ENCODE peak calls at places on chromosomes 5 and 9, in eight cellular contexts. One of them, this sample, is unnamed.

GRCh38 chr5:132294728-132295504 is 722 bp downstream of the SLC22A4 start:
- DNase-seq in spleen: peak; percentile 92
- DNase-seq in HCT116: peak; percentile 27
- DNase-seq in transverse colon: peak; percentile 80
- DNase-seq in sigmoid colon: peak; percentile 82
- DNase-seq in suprapubic skin: no peak
- DNase-seq in GM12891: no peak
- DNase-seq in H1: no peak
- DNase-seq in this sample: no peak

GRCh38 chr5:164504141-164504772 is 998.8 kb downstream of the MAT2B start:
- DNase-seq in spleen: no peak
- DNase-seq in HCT116: peak; percentile 4
- DNase-seq in transverse colon: peak; percentile 15
- DNase-seq in sigmoid colon: no peak
- DNase-seq in suprapubic skin: no peak
- DNase-seq in GM12891: peak; percentile 1
- DNase-seq in H1: no peak
- DNase-seq in this sample: peak; percentile 0

GRCh38 chr5:153513171-153513570 is 22.7 kb downstream of the GRIA1 start:
- DNase-seq in spleen: no peak
- DNase-seq in HCT116: no peak
- DNase-seq in transverse colon: no peak
- DNase-seq in sigmoid colon: no peak
- DNase-seq in suprapubic skin: no peak
- DNase-seq in GM12891: no peak
- DNase-seq in H1: no peak
- DNase-seq in this sample: no peak

GRCh38 chr9:132357764-132358163 is 3.0 kb upstream of the SETX start:
- DNase-seq in spleen: no peak
- DNase-seq in HCT116: no peak
- DNase-seq in transverse colon: no peak
- DNase-seq in sigmoid colon: no peak
- DNase-seq in suprapubic skin: no peak
- DNase-seq in GM12891: no peak
- DNase-seq in H1: no peak
- DNase-seq in this sample: no peak

GRCh38 chr5:149760700-149761187 is 30.6 kb downstream of the PPARGC1B start:
- DNase-seq in spleen: peak; percentile 18
- DNase-seq in HCT116: no peak
- DNase-seq in transverse colon: no peak
- DNase-seq in sigmoid colon: no peak
- DNase-seq in suprapubic skin: no peak
- DNase-seq in GM12891: no peak
- DNase-seq in H1: no peak
- DNase-seq in this sample: no peak

GRCh38 chr9:110255417-110256141 is 728 bp downstream of the TXN start:
- DNase-seq in spleen: peak; percentile 93
- DNase-seq in HCT116: no peak
- DNase-seq in transverse colon: peak; percentile 78
- DNase-seq in sigmoid colon: peak; percentile 82
- DNase-seq in suprapubic skin: peak; percentile 88
- DNase-seq in GM12891: peak; percentile 21
- DNase-seq in H1: no peak
- DNase-seq in this sample: peak; percentile 34

GRCh38 chr9:108836319-108836718 is 19.5 kb downstream of the ACTL7B start:
- DNase-seq in spleen: no peak
- DNase-seq in HCT116: no peak
- DNase-seq in transverse colon: no peak
- DNase-seq in sigmoid colon: no peak
- DNase-seq in suprapubic skin: no peak
- DNase-seq in GM12891: no peak
- DNase-seq in H1: no peak
- DNase-seq in this sample: no peak

GRCh38 chr5:158858011-158858410 is 241.7 kb downstream of the EBF1 start:
- DNase-seq in spleen: no peak
- DNase-seq in HCT116: no peak
- DNase-seq in transverse colon: no peak
- DNase-seq in sigmoid colon: no peak
- DNase-seq in suprapubic skin: no peak
- DNase-seq in GM12891: no peak
- DNase-seq in H1: no peak
- DNase-seq in this sample: no peak

GRCh38 chr5:134769206-134769605 is 10.6 kb downstream of the DDX46 start:
- DNase-seq in spleen: no peak
- DNase-seq in HCT116: no peak
- DNase-seq in transverse colon: no peak
- DNase-seq in sigmoid colon: no peak
- DNase-seq in suprapubic skin: no peak
- DNase-seq in GM12891: no peak
- DNase-seq in H1: no peak
- DNase-seq in this sample: no peak

GRCh38 chr5:128825826-128826225 is 139.5 kb upstream of the SLC27A6 start:
- DNase-seq in spleen: no peak
- DNase-seq in HCT116: no peak
- DNase-seq in transverse colon: no peak
- DNase-seq in sigmoid colon: no peak
- DNase-seq in suprapubic skin: no peak
- DNase-seq in GM12891: no peak
- DNase-seq in H1: no peak
- DNase-seq in this sample: no peak

GRCh38 chr9:134474058-134474370 is 147.8 kb downstream of the RXRA start:
- DNase-seq in spleen: no peak
- DNase-seq in HCT116: no peak
- DNase-seq in transverse colon: no peak
- DNase-seq in sigmoid colon: no peak
- DNase-seq in suprapubic skin: no peak
- DNase-seq in GM12891: no peak
- DNase-seq in H1: no peak
- DNase-seq in this sample: no peak

GRCh38 chr9:134474656-134475050 is 148.4 kb downstream of the RXRA start:
- DNase-seq in spleen: no peak
- DNase-seq in HCT116: no peak
- DNase-seq in transverse colon: no peak
- DNase-seq in sigmoid colon: no peak
- DNase-seq in suprapubic skin: no peak
- DNase-seq in GM12891: no peak
- DNase-seq in H1: no peak
- DNase-seq in this sample: no peak

GRCh38 chr9:134476256-134476941 is 150.1 kb downstream of the RXRA start:
- DNase-seq in spleen: no peak
- DNase-seq in HCT116: no peak
- DNase-seq in transverse colon: no peak
- DNase-seq in sigmoid colon: no peak
- DNase-seq in suprapubic skin: no peak
- DNase-seq in GM12891: no peak
- DNase-seq in H1: no peak
- DNase-seq in this sample: no peak

GRCh38 chr9:134473353-134474057 is 147.2 kb downstream of the RXRA start:
- DNase-seq in spleen: no peak
- DNase-seq in HCT116: no peak
- DNase-seq in transverse colon: no peak
- DNase-seq in sigmoid colon: no peak
- DNase-seq in suprapubic skin: no peak
- DNase-seq in GM12891: no peak
- DNase-seq in H1: no peak
- DNase-seq in this sample: no peak

GRCh38 chr9:134475051-134475790 is 149.0 kb downstream of the RXRA start:
- DNase-seq in spleen: peak; percentile 89
- DNase-seq in HCT116: no peak
- DNase-seq in transverse colon: peak; percentile 63
- DNase-seq in sigmoid colon: peak; percentile 90
- DNase-seq in suprapubic skin: peak; percentile 88
- DNase-seq in GM12891: no peak
- DNase-seq in H1: no peak
- DNase-seq in this sample: no peak
- TF ChIP-seq POLR2AphosphoS5 in spleen: peak; percentile 77
- TF ChIP-seq POLR2AphosphoS5 in HCT116: no peak
- TF ChIP-seq POLR2AphosphoS5 in transverse colon: no peak
- TF ChIP-seq POLR2AphosphoS5 in sigmoid colon: no peak
- TF ChIP-seq POLR2AphosphoS5 in suprapubic skin: no peak
- TF ChIP-seq POLR2AphosphoS5 in GM12891: no peak
- TF ChIP-seq POLR2AphosphoS5 in H1: no peak
- TF ChIP-seq POLR2AphosphoS5 in this sample: no peak

DNA sequence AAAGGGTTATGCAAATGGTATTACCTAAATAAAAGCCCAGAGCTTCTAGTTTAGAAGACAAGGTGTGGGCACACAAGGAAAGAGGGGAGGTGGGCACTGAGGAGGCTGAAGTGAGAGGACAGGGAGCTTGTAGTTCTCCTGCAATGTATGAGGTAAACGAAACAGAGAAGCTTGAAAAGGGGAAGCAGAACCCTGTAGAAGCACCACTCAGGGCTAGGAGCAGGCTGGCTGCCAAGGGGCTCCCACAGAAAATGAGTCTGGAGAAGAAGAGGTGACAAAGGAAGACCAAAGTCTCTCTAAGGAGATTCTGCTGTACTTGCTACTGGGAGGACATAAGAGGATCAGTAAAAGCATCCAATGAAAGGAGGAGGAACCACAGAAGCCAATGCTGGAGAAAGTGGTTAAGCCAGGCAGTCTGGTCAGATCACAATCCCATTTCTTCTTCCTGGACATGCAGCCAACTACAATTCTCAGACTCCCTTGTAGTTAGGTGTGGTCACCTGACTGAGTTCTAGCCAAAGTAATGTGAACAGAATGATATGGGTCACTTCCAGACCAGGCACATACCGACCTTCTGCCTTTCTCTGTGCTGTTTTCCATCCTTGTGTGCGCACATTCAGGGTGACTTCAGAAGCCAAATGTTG is 174.5 kb upstream of the MAP3K1 start:
- DNase-seq in spleen: peak; percentile 77
- DNase-seq in HCT116: no peak
- DNase-seq in transverse colon: peak; percentile 56
- DNase-seq in sigmoid colon: peak; percentile 69
- DNase-seq in suprapubic skin: no peak
- DNase-seq in GM12891: no peak
- DNase-seq in H1: no peak
- DNase-seq in this sample: no peak
- TF ChIP-seq POLR2AphosphoS5 in spleen: no peak
- TF ChIP-seq POLR2AphosphoS5 in HCT116: no peak
- TF ChIP-seq POLR2AphosphoS5 in transverse colon: no peak
- TF ChIP-seq POLR2AphosphoS5 in sigmoid colon: no peak
- TF ChIP-seq POLR2AphosphoS5 in suprapubic skin: no peak
- TF ChIP-seq POLR2AphosphoS5 in GM12891: no peak
- TF ChIP-seq POLR2AphosphoS5 in H1: no peak
- TF ChIP-seq POLR2AphosphoS5 in this sample: no peak

GRCh38 chr9:124613849-124614248 is 106.7 kb upstream of the NR5A1 start:
- DNase-seq in spleen: no peak
- DNase-seq in HCT116: no peak
- DNase-seq in transverse colon: no peak
- DNase-seq in sigmoid colon: no peak
- DNase-seq in suprapubic skin: no peak
- DNase-seq in GM12891: no peak
- DNase-seq in H1: no peak
- DNase-seq in this sample: no peak

GRCh38 chr9:124615100-124615742 is 108.0 kb upstream of the NR5A1 start:
- DNase-seq in spleen: no peak
- DNase-seq in HCT116: no peak
- DNase-seq in transverse colon: no peak
- DNase-seq in sigmoid colon: no peak
- DNase-seq in suprapubic skin: no peak
- DNase-seq in GM12891: no peak
- DNase-seq in H1: no peak
- DNase-seq in this sample: no peak

GRCh38 chr9:124618476-124618875 is 111.3 kb upstream of the NR5A1 start:
- DNase-seq in spleen: no peak
- DNase-seq in HCT116: no peak
- DNase-seq in transverse colon: no peak
- DNase-seq in sigmoid colon: no peak
- DNase-seq in suprapubic skin: no peak
- DNase-seq in GM12891: no peak
- DNase-seq in H1: no peak
- DNase-seq in this sample: no peak

GRCh38 chr9:124616961-124617360 is 109.8 kb upstream of the NR5A1 start:
- DNase-seq in spleen: no peak
- DNase-seq in HCT116: no peak
- DNase-seq in transverse colon: no peak
- DNase-seq in sigmoid colon: no peak
- DNase-seq in suprapubic skin: no peak
- DNase-seq in GM12891: no peak
- DNase-seq in H1: no peak
- DNase-seq in this sample: no peak

DNA sequence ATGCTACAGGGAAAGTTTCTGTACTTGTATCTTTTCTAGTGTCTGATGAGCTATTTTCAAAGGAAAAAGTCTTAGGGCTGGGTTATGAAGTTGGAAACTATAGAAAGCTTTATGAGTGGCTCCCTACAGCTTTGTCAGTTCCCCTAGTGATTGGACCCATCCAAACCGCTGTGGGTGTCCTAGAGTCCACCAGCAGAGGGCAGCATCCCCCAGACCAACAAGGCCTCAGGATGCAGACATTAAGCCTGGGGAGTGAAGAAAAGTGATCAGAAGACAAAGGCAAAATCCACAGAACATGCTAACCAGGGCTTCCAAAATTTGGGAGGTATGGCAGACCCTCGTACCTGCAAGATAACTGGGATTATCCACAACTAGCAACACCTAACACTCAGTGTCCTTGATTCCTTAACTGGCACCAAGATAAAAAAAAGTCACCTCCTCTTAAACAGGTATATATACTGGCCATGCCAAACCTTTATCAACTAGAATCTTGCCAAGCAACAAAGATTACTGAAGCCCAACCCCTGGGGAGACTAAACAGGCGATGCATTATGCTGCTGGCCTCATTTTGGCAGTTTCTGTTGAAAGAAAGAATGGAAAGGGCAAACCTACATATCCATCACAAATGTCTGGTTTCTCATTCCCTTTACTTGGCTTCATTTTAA is 110.4 kb upstream of the NR5A1 start:
- DNase-seq in spleen: peak; percentile 85
- DNase-seq in HCT116: peak; percentile 68
- DNase-seq in transverse colon: peak; percentile 83
- DNase-seq in sigmoid colon: peak; percentile 85
- DNase-seq in suprapubic skin: peak; percentile 81
- DNase-seq in GM12891: peak; percentile 38
- DNase-seq in H1: peak; percentile 58
- DNase-seq in this sample: peak; percentile 37
- TF ChIP-seq POLR2AphosphoS5 in spleen: no peak
- TF ChIP-seq POLR2AphosphoS5 in HCT116: no peak
- TF ChIP-seq POLR2AphosphoS5 in transverse colon: no peak
- TF ChIP-seq POLR2AphosphoS5 in sigmoid colon: no peak
- TF ChIP-seq POLR2AphosphoS5 in suprapubic skin: no peak
- TF ChIP-seq POLR2AphosphoS5 in GM12891: no peak
- TF ChIP-seq POLR2AphosphoS5 in H1: no peak
- TF ChIP-seq POLR2AphosphoS5 in this sample: no peak

GRCh38 chr5:172425402-172425801 is 28.9 kb downstream of the SH3PXD2B start:
- DNase-seq in spleen: no peak
- DNase-seq in HCT116: no peak
- DNase-seq in transverse colon: no peak
- DNase-seq in sigmoid colon: no peak
- DNase-seq in suprapubic skin: no peak
- DNase-seq in GM12891: no peak
- DNase-seq in H1: no peak
- DNase-seq in this sample: no peak
- TF ChIP-seq POLR2AphosphoS5 in spleen: no peak
- TF ChIP-seq POLR2AphosphoS5 in HCT116: no peak
- TF ChIP-seq POLR2AphosphoS5 in transverse colon: no peak
- TF ChIP-seq POLR2AphosphoS5 in sigmoid colon: no peak
- TF ChIP-seq POLR2AphosphoS5 in suprapubic skin: no peak
- TF ChIP-seq POLR2AphosphoS5 in GM12891: no peak
- TF ChIP-seq POLR2AphosphoS5 in H1: no peak
- TF ChIP-seq POLR2AphosphoS5 in this sample: no peak

This sample was measured in GM12892.